ENCODE peak calls at places on chromosomes 3 and 15, in eight cellular contexts. One of them, this sample, is unnamed.

GRCh38 chr3:100709840-100710235 is 544 bp downstream of the TFG start:
- DNase-seq in fibroblast of mammary gland: peak; percentile 37
- DNase-seq in body of pancreas: peak; percentile 25
- DNase-seq in GM10248: peak; percentile 24
- DNase-seq in IMR-90: peak; percentile 20
- DNase-seq in AG04449: no peak
- DNase-seq in CD8-positive, alpha-beta T cell: peak; percentile 5
- DNase-seq in Calu3: peak; percentile 17
- DNase-seq in this sample: peak; percentile 38

GRCh38 chr15:89828324-89829145 is 13.9 kb upstream of the ANPEP start:
- DNase-seq in fibroblast of mammary gland: peak; percentile 86
- DNase-seq in body of pancreas: peak; percentile 61
- DNase-seq in GM10248: no peak
- DNase-seq in IMR-90: peak; percentile 71
- DNase-seq in AG04449: no peak
- DNase-seq in CD8-positive, alpha-beta T cell: no peak
- DNase-seq in Calu3: no peak
- DNase-seq in this sample: no peak

GRCh38 chr15:65595960-65596359 is 15.0 kb downstream of the INTS14 start:
- DNase-seq in fibroblast of mammary gland: peak; percentile 19
- DNase-seq in body of pancreas: no peak
- DNase-seq in GM10248: no peak
- DNase-seq in IMR-90: no peak
- DNase-seq in AG04449: no peak
- DNase-seq in CD8-positive, alpha-beta T cell: no peak
- DNase-seq in Calu3: peak; percentile 14
- DNase-seq in this sample: no peak

GRCh38 chr15:74817370-74817737 is 4.7 kb downstream of the LMAN1L start:
- DNase-seq in fibroblast of mammary gland: no peak
- DNase-seq in body of pancreas: peak; percentile 34
- DNase-seq in GM10248: no peak
- DNase-seq in IMR-90: peak; percentile 16
- DNase-seq in AG04449: no peak
- DNase-seq in CD8-positive, alpha-beta T cell: no peak
- DNase-seq in Calu3: peak; percentile 29
- DNase-seq in this sample: no peak

GRCh38 chr3:187295635-187296034 is 4.1 kb upstream of the MASP1 start:
- DNase-seq in fibroblast of mammary gland: peak; percentile 25
- DNase-seq in body of pancreas: no peak
- DNase-seq in GM10248: no peak
- DNase-seq in IMR-90: no peak
- DNase-seq in AG04449: no peak
- DNase-seq in CD8-positive, alpha-beta T cell: no peak
- DNase-seq in Calu3: no peak
- DNase-seq in this sample: no peak

GRCh38 chr15:72785452-72786243 is 2.1 kb upstream of the ADPGK start:
- DNase-seq in fibroblast of mammary gland: peak; percentile 45
- DNase-seq in body of pancreas: peak; percentile 7
- DNase-seq in GM10248: no peak
- DNase-seq in IMR-90: peak; percentile 74
- DNase-seq in AG04449: peak; percentile 33
- DNase-seq in CD8-positive, alpha-beta T cell: peak; percentile 17
- DNase-seq in Calu3: no peak
- DNase-seq in this sample: no peak

GRCh38 chr3:41158947-41159346 is 40.4 kb upstream of the CTNNB1 start:
- DNase-seq in fibroblast of mammary gland: no peak
- DNase-seq in body of pancreas: peak; percentile 49
- DNase-seq in GM10248: no peak
- DNase-seq in IMR-90: no peak
- DNase-seq in AG04449: no peak
- DNase-seq in CD8-positive, alpha-beta T cell: no peak
- DNase-seq in Calu3: peak; percentile 6
- DNase-seq in this sample: no peak

GRCh38 chr15:49696441-49696840 is 75.6 kb downstream of the DTWD1 start:
- DNase-seq in fibroblast of mammary gland: peak; percentile 87
- DNase-seq in body of pancreas: no peak
- DNase-seq in GM10248: no peak
- DNase-seq in IMR-90: peak; percentile 80
- DNase-seq in AG04449: no peak
- DNase-seq in CD8-positive, alpha-beta T cell: no peak
- DNase-seq in Calu3: no peak
- DNase-seq in this sample: no peak

GRCh38 chr3:174620138-174620537 is 239.0 kb upstream of the NAALADL2 start:
- DNase-seq in fibroblast of mammary gland: peak; percentile 54
- DNase-seq in body of pancreas: no peak
- DNase-seq in GM10248: no peak
- DNase-seq in IMR-90: no peak
- DNase-seq in AG04449: no peak
- DNase-seq in CD8-positive, alpha-beta T cell: no peak
- DNase-seq in Calu3: no peak
- DNase-seq in this sample: no peak

GRCh38 chr15:73983211-73983727 is 8.8 kb downstream of the STOML1 start:
- DNase-seq in fibroblast of mammary gland: peak; percentile 78
- DNase-seq in body of pancreas: no peak
- DNase-seq in GM10248: no peak
- DNase-seq in IMR-90: peak; percentile 77
- DNase-seq in AG04449: no peak
- DNase-seq in CD8-positive, alpha-beta T cell: no peak
- DNase-seq in Calu3: peak; percentile 71
- DNase-seq in this sample: no peak

GRCh38 chr3:72892081-72892763 is 4.4 kb downstream of the GXYLT2 start:
- DNase-seq in fibroblast of mammary gland: peak; percentile 98
- DNase-seq in body of pancreas: no peak
- DNase-seq in GM10248: no peak
- DNase-seq in IMR-90: peak; percentile 94
- DNase-seq in AG04449: peak; percentile 72
- DNase-seq in CD8-positive, alpha-beta T cell: no peak
- DNase-seq in Calu3: no peak
- DNase-seq in this sample: no peak

GRCh38 chr3:66402596-66403267 is 98.1 kb downstream of the LRIG1 start:
- DNase-seq in fibroblast of mammary gland: no peak
- DNase-seq in body of pancreas: peak; percentile 43
- DNase-seq in GM10248: no peak
- DNase-seq in IMR-90: no peak
- DNase-seq in AG04449: no peak
- DNase-seq in CD8-positive, alpha-beta T cell: no peak
- DNase-seq in Calu3: no peak
- DNase-seq in this sample: no peak

GRCh38 chr3:136818191-136818850 is 605 bp upstream of the SLC35G2 start:
- DNase-seq in fibroblast of mammary gland: peak; percentile 96
- DNase-seq in body of pancreas: peak; percentile 63
- DNase-seq in GM10248: peak; percentile 54
- DNase-seq in IMR-90: peak; percentile 92
- DNase-seq in AG04449: no peak
- DNase-seq in CD8-positive, alpha-beta T cell: no peak
- DNase-seq in Calu3: peak; percentile 84
- DNase-seq in this sample: peak; percentile 44

GRCh38 chr3:136817448-136817847 is 1.5 kb upstream of the SLC35G2 start:
- DNase-seq in fibroblast of mammary gland: peak; percentile 48
- DNase-seq in body of pancreas: no peak
- DNase-seq in GM10248: no peak
- DNase-seq in IMR-90: peak; percentile 47
- DNase-seq in AG04449: no peak
- DNase-seq in CD8-positive, alpha-beta T cell: no peak
- DNase-seq in Calu3: no peak
- DNase-seq in this sample: no peak

GRCh38 chr3:136819784-136820640 is 1.1 kb downstream of the SLC35G2 start:
- DNase-seq in fibroblast of mammary gland: peak; percentile 66
- DNase-seq in body of pancreas: peak; percentile 53
- DNase-seq in GM10248: no peak
- DNase-seq in IMR-90: peak; percentile 69
- DNase-seq in AG04449: no peak
- DNase-seq in CD8-positive, alpha-beta T cell: no peak
- DNase-seq in Calu3: peak; percentile 82
- DNase-seq in this sample: peak; percentile 46

DNA sequence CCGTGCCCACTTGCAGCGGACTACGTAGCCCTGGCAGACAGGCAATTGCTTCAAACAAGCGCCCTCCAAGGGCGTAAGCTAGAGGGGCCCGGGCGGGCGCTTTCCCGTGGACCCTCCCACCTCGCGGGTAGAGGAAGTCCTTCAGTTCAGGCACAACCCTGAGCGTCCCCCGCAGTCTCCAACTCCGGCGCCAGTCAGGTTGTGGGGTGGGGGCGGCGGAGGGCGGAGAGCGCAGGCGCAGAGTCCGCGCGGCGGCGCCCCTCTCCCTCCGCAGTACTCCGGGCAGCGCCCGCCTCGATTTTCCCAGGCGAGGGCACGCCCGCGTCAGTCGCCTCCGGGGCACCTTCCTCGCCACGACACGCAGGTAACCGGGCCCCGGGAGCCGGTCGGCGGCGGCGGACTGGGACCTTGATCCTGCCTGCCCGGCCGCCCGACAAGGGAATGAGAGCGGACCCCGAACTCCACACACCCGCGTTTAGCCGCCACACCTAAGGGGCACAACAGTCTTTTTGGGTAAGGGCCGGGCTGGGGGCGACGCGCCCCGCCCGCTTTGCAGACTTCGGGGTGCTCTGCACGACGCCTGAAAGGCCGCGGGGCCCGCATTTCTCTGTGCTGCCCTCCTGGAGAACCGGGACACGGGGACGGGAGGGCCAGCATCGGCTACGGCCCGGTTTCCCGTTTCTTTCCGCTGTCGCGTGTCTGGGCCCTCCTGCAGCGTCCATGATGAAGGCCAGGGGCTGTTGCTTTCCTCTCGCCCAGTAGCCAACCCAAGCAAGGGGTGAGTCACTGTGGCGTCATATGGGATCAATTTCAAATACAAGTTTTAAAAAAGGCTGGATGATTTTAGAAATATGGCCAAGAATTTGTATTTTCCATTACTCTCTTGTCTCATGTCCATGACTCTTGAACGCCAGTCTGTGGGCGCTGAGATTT is at the start of gene SLC35G2:
- DNase-seq in fibroblast of mammary gland: peak; percentile 89
- DNase-seq in body of pancreas: peak; percentile 46
- DNase-seq in GM10248: peak; percentile 59
- DNase-seq in IMR-90: peak; percentile 89
- DNase-seq in AG04449: no peak
- DNase-seq in CD8-positive, alpha-beta T cell: no peak
- DNase-seq in Calu3: peak; percentile 84
- DNase-seq in this sample: peak; percentile 53
- TF ChIP-seq CTCF in fibroblast of mammary gland: no peak
- TF ChIP-seq CTCF in body of pancreas: no peak
- TF ChIP-seq CTCF in GM10248: no peak
- TF ChIP-seq CTCF in IMR-90: peak; percentile 4
- TF ChIP-seq CTCF in AG04449: no peak
- TF ChIP-seq CTCF in CD8-positive, alpha-beta T cell: no peak
- TF ChIP-seq CTCF in Calu3: no peak
- TF ChIP-seq CTCF in this sample: no peak

DNA sequence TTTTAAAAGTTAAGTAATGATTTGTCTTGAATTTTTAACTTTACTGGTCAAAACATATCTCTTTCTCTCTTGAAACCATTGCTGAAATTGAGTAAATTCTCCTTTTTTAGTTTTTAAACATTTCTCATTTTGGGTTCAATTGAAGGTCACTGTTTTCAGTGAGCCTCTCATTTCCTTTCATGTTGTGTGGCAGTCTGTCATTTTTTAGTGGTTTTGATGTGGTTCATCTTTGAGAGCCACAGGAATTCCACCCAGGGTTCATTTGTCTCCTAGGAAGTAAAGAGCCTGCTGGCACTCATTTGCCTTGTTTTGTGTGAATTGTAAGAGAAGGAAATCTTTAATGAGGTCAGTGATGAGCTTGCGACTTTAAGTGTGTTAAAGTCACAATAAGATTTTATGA is 10.4 kb downstream of the CLDN11 start:
- DNase-seq in fibroblast of mammary gland: no peak
- DNase-seq in body of pancreas: no peak
- DNase-seq in GM10248: no peak
- DNase-seq in IMR-90: no peak
- DNase-seq in AG04449: no peak
- DNase-seq in CD8-positive, alpha-beta T cell: no peak
- DNase-seq in Calu3: no peak
- DNase-seq in this sample: peak; percentile 42
- TF ChIP-seq CTCF in fibroblast of mammary gland: no peak
- TF ChIP-seq CTCF in body of pancreas: no peak
- TF ChIP-seq CTCF in GM10248: no peak
- TF ChIP-seq CTCF in IMR-90: no peak
- TF ChIP-seq CTCF in AG04449: no peak
- TF ChIP-seq CTCF in CD8-positive, alpha-beta T cell: no peak
- TF ChIP-seq CTCF in Calu3: no peak
- TF ChIP-seq CTCF in this sample: no peak

DNA sequence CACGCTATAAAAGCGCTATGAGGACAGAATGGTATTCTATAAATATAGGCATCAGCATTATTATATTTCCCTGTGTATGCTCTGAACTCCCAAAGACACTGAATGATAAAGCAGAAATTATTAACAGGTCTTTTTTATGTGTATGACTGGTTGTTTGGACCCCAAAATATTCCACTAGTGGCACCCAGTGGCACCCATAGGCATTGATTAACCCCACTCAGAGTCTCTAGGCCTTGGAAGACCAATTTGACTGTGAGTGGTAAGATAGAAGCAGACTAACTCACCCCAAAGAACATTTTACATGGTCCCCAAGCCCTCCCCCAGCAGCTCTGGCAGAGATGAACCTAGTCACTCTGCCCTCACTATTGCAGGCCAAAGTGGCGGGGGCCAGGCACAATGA is 45.4 kb upstream of the UBE2E1 start:
- DNase-seq in fibroblast of mammary gland: no peak
- DNase-seq in body of pancreas: no peak
- DNase-seq in GM10248: no peak
- DNase-seq in IMR-90: no peak
- DNase-seq in AG04449: no peak
- DNase-seq in CD8-positive, alpha-beta T cell: no peak
- DNase-seq in Calu3: no peak
- DNase-seq in this sample: no peak
- TF ChIP-seq CTCF in fibroblast of mammary gland: no peak
- TF ChIP-seq CTCF in body of pancreas: no peak
- TF ChIP-seq CTCF in GM10248: no peak
- TF ChIP-seq CTCF in IMR-90: no peak
- TF ChIP-seq CTCF in AG04449: no peak
- TF ChIP-seq CTCF in CD8-positive, alpha-beta T cell: no peak
- TF ChIP-seq CTCF in Calu3: no peak
- TF ChIP-seq CTCF in this sample: no peak

DNA sequence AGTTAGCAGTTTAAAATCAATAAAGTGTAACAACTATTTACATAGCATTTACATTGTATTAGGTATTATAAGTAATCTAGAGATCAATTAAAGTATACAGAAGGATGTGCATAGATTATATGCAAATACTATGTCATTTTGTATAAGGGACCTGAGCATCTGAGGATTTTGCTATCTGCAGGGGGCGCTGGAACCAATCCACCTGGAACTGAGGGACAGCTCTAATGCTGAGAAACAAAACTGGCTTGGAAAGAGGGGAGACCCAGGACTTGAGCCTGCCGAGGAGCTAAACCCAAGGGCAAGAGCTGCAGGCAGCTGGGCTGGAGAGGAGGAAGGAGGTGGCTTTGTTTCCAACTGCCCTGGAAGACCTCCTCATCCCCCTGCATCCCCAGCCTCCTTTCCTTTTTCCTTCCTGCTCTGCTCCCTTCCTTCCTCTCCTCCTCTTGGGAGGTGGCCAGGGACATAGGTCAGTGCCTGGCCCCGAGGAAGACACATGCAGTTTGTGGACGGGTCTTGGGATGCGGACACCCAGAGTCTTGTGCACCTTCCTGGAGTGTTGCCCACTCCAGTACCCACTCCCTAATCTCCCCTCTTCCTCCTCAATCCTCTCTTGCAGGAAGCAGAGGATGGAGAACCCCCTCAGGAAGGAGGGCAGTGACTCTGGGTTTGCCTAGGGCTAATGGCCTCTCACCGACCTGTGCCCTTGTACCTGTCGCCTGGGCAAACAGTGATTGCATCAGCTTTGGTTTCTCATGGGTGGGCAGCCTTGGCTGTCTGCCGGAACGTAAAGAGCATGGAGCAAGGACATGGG is 826 bp upstream of the RTP3 start:
- DNase-seq in fibroblast of mammary gland: no peak
- DNase-seq in body of pancreas: no peak
- DNase-seq in GM10248: peak; percentile 46
- DNase-seq in IMR-90: peak; percentile 46
- DNase-seq in AG04449: no peak
- DNase-seq in CD8-positive, alpha-beta T cell: peak; percentile 20
- DNase-seq in Calu3: peak; percentile 38
- DNase-seq in this sample: peak; percentile 58
- TF ChIP-seq CTCF in fibroblast of mammary gland: peak; percentile 30
- TF ChIP-seq CTCF in body of pancreas: no peak
- TF ChIP-seq CTCF in GM10248: peak; percentile 44
- TF ChIP-seq CTCF in IMR-90: peak; percentile 43
- TF ChIP-seq CTCF in AG04449: peak; percentile 24
- TF ChIP-seq CTCF in CD8-positive, alpha-beta T cell: peak; percentile 50
- TF ChIP-seq CTCF in Calu3: peak; percentile 30
- TF ChIP-seq CTCF in this sample: no peak